ENCODE peak calls at places on chromosomes 13 and 19, in eight cellular contexts. One of them, this sample, is unnamed.

GRCh38 chr19:10961073-10961762 is 388 bp downstream of the SMARCA4 start:
- DNase-seq in transverse colon: peak; percentile 30
- DNase-seq in fibroblast of the aortic adventitia: peak; percentile 28
- DNase-seq in hepatocyte: no peak
- DNase-seq in tibial nerve: peak; percentile 23
- DNase-seq in left lung: no peak
- DNase-seq in heart right ventricle: peak; percentile 33
- DNase-seq in dorsolateral prefrontal cortex: peak; percentile 55
- DNase-seq in this sample: peak; percentile 30

GRCh38 chr19:4870025-4870700 is 2.7 kb upstream of the PLIN3 start:
- DNase-seq in heart right ventricle: no peak
- DNase-seq in tibial nerve: no peak
- DNase-seq in dorsolateral prefrontal cortex: no peak
- DNase-seq in transverse colon: peak; percentile 65
- DNase-seq in hepatocyte: peak; percentile 87
- DNase-seq in left lung: peak; percentile 81
- DNase-seq in fibroblast of the aortic adventitia: peak; percentile 93
- DNase-seq in this sample: peak; percentile 93

GRCh38 chr13:89497658-89498057 is 1826.5 kb downstream of the SLITRK5 start:
- DNase-seq in fibroblast of the aortic adventitia: no peak
- DNase-seq in dorsolateral prefrontal cortex: no peak
- DNase-seq in heart right ventricle: no peak
- DNase-seq in transverse colon: no peak
- DNase-seq in left lung: no peak
- DNase-seq in hepatocyte: no peak
- DNase-seq in tibial nerve: no peak
- DNase-seq in this sample: no peak

GRCh38 chr13:114120486-114121430 is 11.7 kb downstream of the RASA3 start:
- DNase-seq in hepatocyte: no peak
- DNase-seq in dorsolateral prefrontal cortex: no peak
- DNase-seq in heart right ventricle: no peak
- DNase-seq in transverse colon: no peak
- DNase-seq in tibial nerve: no peak
- DNase-seq in fibroblast of the aortic adventitia: no peak
- DNase-seq in left lung: no peak
- DNase-seq in this sample: no peak

GRCh38 chr19:40530091-40530901 is 46.4 kb upstream of the SHKBP1 start:
- DNase-seq in left lung: no peak
- DNase-seq in fibroblast of the aortic adventitia: no peak
- DNase-seq in transverse colon: no peak
- DNase-seq in dorsolateral prefrontal cortex: no peak
- DNase-seq in hepatocyte: peak; percentile 66
- DNase-seq in tibial nerve: no peak
- DNase-seq in heart right ventricle: no peak
- DNase-seq in this sample: no peak

GRCh38 chr19:29812080-29812880 is 489 bp downstream of the CCNE1 start:
- DNase-seq in transverse colon: peak; percentile 43
- DNase-seq in heart right ventricle: no peak
- DNase-seq in dorsolateral prefrontal cortex: no peak
- DNase-seq in hepatocyte: peak; percentile 49
- DNase-seq in tibial nerve: no peak
- DNase-seq in fibroblast of the aortic adventitia: no peak
- DNase-seq in left lung: no peak
- DNase-seq in this sample: no peak

GRCh38 chr13:44011036-44011435 is 131.3 kb downstream of the LACC1 start:
- DNase-seq in tibial nerve: no peak
- DNase-seq in dorsolateral prefrontal cortex: no peak
- DNase-seq in transverse colon: no peak
- DNase-seq in fibroblast of the aortic adventitia: no peak
- DNase-seq in heart right ventricle: no peak
- DNase-seq in left lung: no peak
- DNase-seq in hepatocyte: no peak
- DNase-seq in this sample: no peak

GRCh38 chr19:23762548-23762883 is 3.8 kb upstream of the ZNF681 start:
- DNase-seq in heart right ventricle: no peak
- DNase-seq in dorsolateral prefrontal cortex: no peak
- DNase-seq in tibial nerve: peak; percentile 38
- DNase-seq in transverse colon: no peak
- DNase-seq in left lung: no peak
- DNase-seq in hepatocyte: no peak
- DNase-seq in fibroblast of the aortic adventitia: no peak
- DNase-seq in this sample: no peak

GRCh38 chr13:66574606-66575005 is 655.5 kb downstream of the PCDH9 start:
- DNase-seq in hepatocyte: no peak
- DNase-seq in transverse colon: no peak
- DNase-seq in heart right ventricle: no peak
- DNase-seq in fibroblast of the aortic adventitia: peak; percentile 3
- DNase-seq in left lung: no peak
- DNase-seq in tibial nerve: no peak
- DNase-seq in dorsolateral prefrontal cortex: no peak
- DNase-seq in this sample: peak; percentile 31

GRCh38 chr19:48739835-48740704 is at the start of gene RASIP1:
- DNase-seq in hepatocyte: no peak
- DNase-seq in transverse colon: no peak
- DNase-seq in heart right ventricle: peak; percentile 88
- DNase-seq in dorsolateral prefrontal cortex: no peak
- DNase-seq in left lung: no peak
- DNase-seq in fibroblast of the aortic adventitia: no peak
- DNase-seq in tibial nerve: no peak
- DNase-seq in this sample: no peak

GRCh38 chr13:30038884-30039283 is 188.5 kb upstream of the UBL3 start:
- DNase-seq in transverse colon: no peak
- DNase-seq in fibroblast of the aortic adventitia: peak; percentile 80
- DNase-seq in tibial nerve: no peak
- DNase-seq in dorsolateral prefrontal cortex: no peak
- DNase-seq in hepatocyte: no peak
- DNase-seq in left lung: no peak
- DNase-seq in heart right ventricle: no peak
- DNase-seq in this sample: peak; percentile 52

GRCh38 chr13:68257111-68257842 is 1027.1 kb upstream of the PCDH9 start:
- DNase-seq in dorsolateral prefrontal cortex: no peak
- DNase-seq in transverse colon: no peak
- DNase-seq in hepatocyte: no peak
- DNase-seq in heart right ventricle: no peak
- DNase-seq in tibial nerve: no peak
- DNase-seq in left lung: no peak
- DNase-seq in fibroblast of the aortic adventitia: no peak
- DNase-seq in this sample: peak; percentile 8

GRCh38 chr13:50426932-50427331 is 411.7 kb downstream of the KCNRG start:
- DNase-seq in heart right ventricle: no peak
- DNase-seq in hepatocyte: no peak
- DNase-seq in dorsolateral prefrontal cortex: no peak
- DNase-seq in transverse colon: no peak
- DNase-seq in left lung: no peak
- DNase-seq in tibial nerve: no peak
- DNase-seq in fibroblast of the aortic adventitia: no peak
- DNase-seq in this sample: no peak

GRCh38 chr13:37595162-37595561 is 3.4 kb downstream of the POSTN start:
- DNase-seq in left lung: no peak
- DNase-seq in fibroblast of the aortic adventitia: peak; percentile 92
- DNase-seq in heart right ventricle: no peak
- DNase-seq in dorsolateral prefrontal cortex: no peak
- DNase-seq in tibial nerve: no peak
- DNase-seq in transverse colon: no peak
- DNase-seq in hepatocyte: no peak
- DNase-seq in this sample: peak; percentile 77

GRCh38 chr13:24100152-24100551 is 60.4 kb upstream of the SPATA13 start:
- DNase-seq in left lung: no peak
- DNase-seq in hepatocyte: no peak
- DNase-seq in heart right ventricle: no peak
- DNase-seq in dorsolateral prefrontal cortex: no peak
- DNase-seq in fibroblast of the aortic adventitia: no peak
- DNase-seq in transverse colon: no peak
- DNase-seq in tibial nerve: no peak
- DNase-seq in this sample: no peak

GRCh38 chr13:44732503-44733098 is 156.5 kb upstream of the TSC22D1 start:
- DNase-seq in hepatocyte: peak; percentile 57
- DNase-seq in transverse colon: no peak
- DNase-seq in dorsolateral prefrontal cortex: no peak
- DNase-seq in tibial nerve: no peak
- DNase-seq in heart right ventricle: no peak
- DNase-seq in fibroblast of the aortic adventitia: peak; percentile 38
- DNase-seq in left lung: no peak
- DNase-seq in this sample: peak; percentile 42

GRCh38 chr19:2249010-2249866 is at the start of gene AMH:
- DNase-seq in tibial nerve: no peak
- DNase-seq in hepatocyte: no peak
- DNase-seq in heart right ventricle: no peak
- DNase-seq in left lung: no peak
- DNase-seq in fibroblast of the aortic adventitia: no peak
- DNase-seq in dorsolateral prefrontal cortex: no peak
- DNase-seq in transverse colon: no peak
- DNase-seq in this sample: no peak

GRCh38 chr19:7898967-7899366 is 4.7 kb upstream of the MAP2K7 start:
- DNase-seq in tibial nerve: no peak
- DNase-seq in left lung: no peak
- DNase-seq in transverse colon: peak; percentile 6
- DNase-seq in hepatocyte: no peak
- DNase-seq in fibroblast of the aortic adventitia: no peak
- DNase-seq in heart right ventricle: no peak
- DNase-seq in dorsolateral prefrontal cortex: no peak
- DNase-seq in this sample: no peak

GRCh38 chr19:52200044-52200443 is 10.2 kb downstream of the PPP2R1A start:
- DNase-seq in heart right ventricle: peak; percentile 46
- DNase-seq in tibial nerve: peak; percentile 57
- DNase-seq in hepatocyte: no peak
- DNase-seq in fibroblast of the aortic adventitia: peak; percentile 84
- DNase-seq in left lung: no peak
- DNase-seq in transverse colon: no peak
- DNase-seq in dorsolateral prefrontal cortex: no peak
- DNase-seq in this sample: peak; percentile 85

GRCh38 chr19:27890696-27891095 is 1322.3 kb downstream of the UQCRFS1 start:
- DNase-seq in fibroblast of the aortic adventitia: no peak
- DNase-seq in left lung: no peak
- DNase-seq in heart right ventricle: no peak
- DNase-seq in tibial nerve: no peak
- DNase-seq in hepatocyte: no peak
- DNase-seq in transverse colon: no peak
- DNase-seq in dorsolateral prefrontal cortex: no peak
- DNase-seq in this sample: no peak

GRCh38 chr19:53621885-53622710 is 9.7 kb upstream of the DPRX start:
- DNase-seq in tibial nerve: no peak
- DNase-seq in left lung: no peak
- DNase-seq in transverse colon: no peak
- DNase-seq in hepatocyte: peak; percentile 34
- DNase-seq in fibroblast of the aortic adventitia: no peak
- DNase-seq in heart right ventricle: no peak
- DNase-seq in dorsolateral prefrontal cortex: no peak
- DNase-seq in this sample: peak; percentile 6

GRCh38 chr19:13339869-13340268 is 166.4 kb downstream of the CACNA1A start:
- DNase-seq in left lung: no peak
- DNase-seq in dorsolateral prefrontal cortex: peak; percentile 25
- DNase-seq in fibroblast of the aortic adventitia: no peak
- DNase-seq in transverse colon: no peak
- DNase-seq in heart right ventricle: no peak
- DNase-seq in tibial nerve: no peak
- DNase-seq in hepatocyte: no peak
- DNase-seq in this sample: no peak

DNA sequence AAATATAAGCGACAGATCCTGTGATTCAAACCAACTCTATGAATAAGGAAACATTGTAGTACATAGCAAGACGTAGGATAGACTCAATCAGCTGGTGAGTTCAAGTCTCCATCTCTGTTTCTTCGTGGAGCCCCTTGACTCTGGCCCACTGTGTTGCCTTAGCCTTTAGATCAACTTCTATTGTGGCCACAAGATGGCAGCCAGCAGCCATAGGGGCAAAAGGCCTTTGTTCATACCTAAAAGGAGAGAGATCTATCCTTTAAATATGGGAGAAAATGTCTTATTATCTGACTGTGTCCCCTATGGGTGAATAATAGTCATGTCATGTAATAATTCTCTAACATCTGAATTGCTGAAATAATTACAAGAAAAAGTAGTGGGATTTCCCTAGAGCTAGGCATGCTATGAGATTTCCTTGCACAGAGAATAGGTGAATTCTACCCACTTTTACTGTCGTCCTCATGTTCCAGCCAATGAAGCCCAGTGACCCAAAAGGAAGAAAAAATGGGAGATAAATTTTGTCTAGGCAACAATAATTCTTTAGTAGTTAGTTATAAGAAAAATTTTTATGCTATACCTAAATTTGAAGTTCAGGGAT is 129.4 kb downstream of the PCDH20 start:
- DNase-seq in tibial nerve: no peak
- DNase-seq in transverse colon: no peak
- DNase-seq in heart right ventricle: no peak
- DNase-seq in fibroblast of the aortic adventitia: no peak
- DNase-seq in hepatocyte: peak; percentile 30
- DNase-seq in left lung: no peak
- DNase-seq in dorsolateral prefrontal cortex: no peak
- DNase-seq in this sample: peak; percentile 0
- TF ChIP-seq CTCF in tibial nerve: no peak
- TF ChIP-seq CTCF in transverse colon: no peak
- TF ChIP-seq CTCF in heart right ventricle: no peak
- TF ChIP-seq CTCF in fibroblast of the aortic adventitia: no peak
- TF ChIP-seq CTCF in hepatocyte: peak; percentile 42
- TF ChIP-seq CTCF in left lung: no peak
- TF ChIP-seq CTCF in dorsolateral prefrontal cortex: peak; percentile 35
- TF ChIP-seq CTCF in this sample: no peak

DNA sequence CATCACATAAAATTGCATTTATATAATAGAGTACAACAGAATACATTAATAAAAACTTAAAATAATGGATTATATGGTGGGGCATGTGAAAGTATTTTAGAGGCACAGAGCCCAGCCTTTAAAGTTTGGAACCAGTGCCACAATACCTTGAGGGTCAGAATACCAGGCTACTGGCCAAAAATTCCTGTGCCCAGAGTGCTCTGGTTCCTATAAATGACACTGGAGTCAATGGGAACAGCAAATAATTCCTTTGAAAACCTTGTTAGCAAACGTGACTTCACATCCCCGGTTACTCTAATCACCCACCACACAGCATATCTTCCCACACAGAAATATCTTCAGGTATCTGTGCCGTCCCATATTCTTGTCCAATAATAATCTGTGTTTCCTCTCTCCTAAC is 1242.6 kb downstream of the DIAPH3 start:
- DNase-seq in heart right ventricle: no peak
- DNase-seq in left lung: no peak
- DNase-seq in dorsolateral prefrontal cortex: no peak
- DNase-seq in fibroblast of the aortic adventitia: no peak
- DNase-seq in transverse colon: no peak
- DNase-seq in tibial nerve: no peak
- DNase-seq in hepatocyte: no peak
- DNase-seq in this sample: no peak
- TF ChIP-seq CTCF in heart right ventricle: no peak
- TF ChIP-seq CTCF in left lung: no peak
- TF ChIP-seq CTCF in dorsolateral prefrontal cortex: no peak
- TF ChIP-seq CTCF in fibroblast of the aortic adventitia: no peak
- TF ChIP-seq CTCF in transverse colon: no peak
- TF ChIP-seq CTCF in tibial nerve: no peak
- TF ChIP-seq CTCF in hepatocyte: no peak
- TF ChIP-seq CTCF in this sample: no peak

GRCh38 chr19:21680679-21681078 is 86.7 kb downstream of the ZNF100 start:
- DNase-seq in heart right ventricle: no peak
- DNase-seq in dorsolateral prefrontal cortex: no peak
- DNase-seq in fibroblast of the aortic adventitia: no peak
- DNase-seq in transverse colon: no peak
- DNase-seq in hepatocyte: no peak
- DNase-seq in left lung: no peak
- DNase-seq in tibial nerve: no peak
- DNase-seq in this sample: no peak
- TF ChIP-seq CTCF in heart right ventricle: no peak
- TF ChIP-seq CTCF in dorsolateral prefrontal cortex: no peak
- TF ChIP-seq CTCF in fibroblast of the aortic adventitia: no peak
- TF ChIP-seq CTCF in transverse colon: no peak
- TF ChIP-seq CTCF in hepatocyte: no peak
- TF ChIP-seq CTCF in left lung: no peak
- TF ChIP-seq CTCF in tibial nerve: no peak
- TF ChIP-seq CTCF in this sample: no peak

GRCh38 chr13:104571161-104571889 is 1505.1 kb upstream of the SLC10A2 start:
- DNase-seq in dorsolateral prefrontal cortex: no peak
- DNase-seq in heart right ventricle: peak; percentile 78
- DNase-seq in fibroblast of the aortic adventitia: peak; percentile 56
- DNase-seq in left lung: no peak
- DNase-seq in tibial nerve: peak; percentile 85
- DNase-seq in hepatocyte: peak; percentile 87
- DNase-seq in transverse colon: peak; percentile 69
- DNase-seq in this sample: peak; percentile 92
- TF ChIP-seq CTCF in dorsolateral prefrontal cortex: peak; percentile 82
- TF ChIP-seq CTCF in heart right ventricle: peak; percentile 8
- TF ChIP-seq CTCF in fibroblast of the aortic adventitia: peak; percentile 36
- TF ChIP-seq CTCF in left lung: peak; percentile 50
- TF ChIP-seq CTCF in tibial nerve: peak; percentile 74
- TF ChIP-seq CTCF in hepatocyte: peak; percentile 85
- TF ChIP-seq CTCF in transverse colon: peak; percentile 79
- TF ChIP-seq CTCF in this sample: peak; percentile 96

This sample was measured in fibroblast of pulmonary artery.